ENCODE peak calls at places on chromosomes 3 and 15, in nine cellular contexts. G is sigmoid colon, M is endodermal cell, L is lower lobe of right lung, S is gastrocnemius medialis, D is ovary, Y is stomach, O is adrenal gland, Z is HepG2. R is an unnamed sample.

GRCh38 chr15:81466741-81467140 is 92.7 kb upstream of the TMC3 start:
- DNase-seq in S (no peak), Y (no peak), O (no peak), Z (no peak), G (no peak), D (no peak), M (no peak), L (no peak), R (no peak)

GRCh38 chr3:20320489-20320888 is 134.5 kb upstream of the SGO1 start:
- DNase-seq in L (no peak), M (no peak), O (no peak), Y (peak; percentile 65), G (no peak), Z (peak; percentile 96), S (no peak), D (no peak), R (no peak)

GRCh38 chr3:167493240-167493639 is 19.4 kb upstream of the SERPINI2 start:
- DNase-seq in M (peak; percentile 82), O (no peak), Y (no peak), S (no peak), L (no peak), Z (peak; percentile 22), G (no peak), D (no peak), R (no peak)

GRCh38 chr15:43093026-43093425 is 12.8 kb downstream of the UBR1 start:
- DNase-seq in L (no peak), M (no peak), D (no peak), G (no peak), O (no peak), Y (no peak), Z (no peak), S (no peak), R (no peak)

GRCh38 chr15:98650871-98651481 is 2.6 kb downstream of the IGF1R start:
- DNase-seq in G (no peak), M (peak; percentile 59), O (peak; percentile 35), L (no peak), D (peak; percentile 67), Y (peak; percentile 49), Z (no peak), S (no peak), R (no peak)

GRCh38 chr3:82038536-82038935 is 277.1 kb upstream of the GBE1 start:
- DNase-seq in Z (no peak), D (no peak), G (no peak), Y (no peak), M (no peak), L (no peak), S (no peak), O (no peak), R (peak; percentile 6)

GRCh38 chr3:153752405-153753027 is 368.7 kb upstream of the ARHGEF26 start:
- DNase-seq in Y (no peak), D (no peak), S (no peak), M (no peak), G (no peak), O (no peak), L (no peak), Z (no peak), R (no peak)

GRCh38 chr15:66774001-66774814 is 72.2 kb downstream of the SMAD6 start:
- DNase-seq in D (peak; percentile 89), Y (peak; percentile 92), G (peak; percentile 92), O (peak; percentile 82), M (peak; percentile 98), Z (peak; percentile 78), S (peak; percentile 35), L (peak; percentile 88), R (no peak)

GRCh38 chr3:148229107-148229506 is 468.6 kb upstream of the AGTR1 start:
- DNase-seq in Y (no peak), L (no peak), D (no peak), S (no peak), G (no peak), M (no peak), Z (no peak), O (no peak), R (no peak)

GRCh38 chr3:193556841-193557240 is 2.1 kb upstream of the ATP13A4 start:
- DNase-seq in G (no peak), Z (no peak), L (no peak), O (no peak), S (no peak), Y (peak; percentile 87), M (no peak), D (no peak), R (no peak)

GRCh38 chr15:88911766-88912118 is 1.4 kb downstream of the MFGE8 start:
- DNase-seq in D (no peak), L (no peak), O (no peak), G (peak; percentile 58), S (peak; percentile 68), M (peak; percentile 89), Z (no peak), Y (no peak), R (no peak)

GRCh38 chr15:88908697-88909621 is 4.2 kb downstream of the MFGE8 start:
- DNase-seq in L (no peak), O (no peak), G (peak; percentile 61), M (no peak), D (peak; percentile 44), Y (no peak), S (no peak), Z (no peak), R (no peak)

GRCh38 chr15:88912500-88912921 is 668 bp downstream of the MFGE8 start:
- DNase-seq in S (no peak), G (no peak), D (peak; percentile 67), L (no peak), Z (no peak), M (peak; percentile 78), O (no peak), Y (no peak), R (no peak)

GRCh38 chr15:88908123-88908522 is 5.1 kb downstream of the MFGE8 start:
- DNase-seq in M (no peak), S (no peak), Z (no peak), O (no peak), L (no peak), Y (no peak), D (no peak), G (peak; percentile 50), R (no peak)

GRCh38 chr15:88909956-88910831 is 3.0 kb downstream of the MFGE8 start:
- DNase-seq in M (no peak), Z (no peak), O (no peak), L (no peak), Y (no peak), S (peak; percentile 48), G (peak; percentile 69), D (no peak), R (no peak)
- H3K36me3 ChIP-seq in M (peaks cover 45% of the 10 kb centered on the region), Z (no peaks in the 10 kb centered on the region), O (no peaks in the 10 kb centered on the region), L (peaks cover 21% of the 10 kb centered on the region), Y (peaks cover 48% of the 10 kb centered on the region), S (no peaks in the 10 kb centered on the region), G (no peaks in the 10 kb centered on the region), D (no peaks in the 10 kb centered on the region), R (no peaks in the 10 kb centered on the region)

GRCh38 chr3:5103743-5104142 is 18.3 kb upstream of the ARL8B start:
- DNase-seq in D (no peak), S (no peak), L (no peak), Y (no peak), O (no peak), Z (no peak), G (no peak), M (no peak), R (no peak)
- H3K4me3 ChIP-seq in D (no peak overlapping the region), S (no peak overlapping the region), L (no peak overlapping the region), Y (no peak overlapping the region), O (no peak overlapping the region), Z (no peak overlapping the region), G (no peak overlapping the region), M (no peak overlapping the region), R (no peak overlapping the region)

DNA sequence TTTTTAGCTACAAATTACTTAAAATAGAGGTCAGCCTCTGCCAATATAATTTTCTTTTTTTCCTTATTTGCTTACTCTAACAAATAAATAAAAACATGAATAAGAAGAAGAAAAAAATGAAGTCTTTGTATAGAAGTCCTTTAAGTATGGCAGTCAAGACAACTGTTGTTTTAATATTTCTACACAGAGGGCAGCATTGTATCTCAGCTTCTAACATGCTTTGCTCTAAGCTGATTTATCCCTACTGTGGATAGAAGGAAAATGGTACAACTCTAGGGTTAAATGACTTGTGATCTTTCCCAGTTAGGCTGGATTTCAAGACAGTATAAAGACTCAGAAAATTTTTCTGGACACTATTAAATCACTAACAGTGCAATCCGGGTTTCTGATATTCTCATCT is 104.3 kb upstream of the MEIS2 start:
- DNase-seq in G (no peak), M (no peak), L (no peak), D (no peak), Z (no peak), O (no peak), S (no peak), Y (no peak), R (no peak)
- TF ChIP-seq CTCF in G (no peak), M (peak; percentile 45), L (no peak), D (no peak), Z (peak; percentile 13), O (no peak), S (no peak), Y (no peak), R (peak; percentile 8)

GRCh38 chr3:127107491-127108375 is 85.2 kb upstream of the PRR23E start:
- DNase-seq in O (no peak), M (peak; percentile 25), Z (no peak), G (no peak), L (no peak), D (no peak), Y (no peak), S (no peak), R (no peak)

GRCh38 chr3:127108796-127109195 is 84.1 kb upstream of the PRR23E start:
- DNase-seq in Z (no peak), L (no peak), M (peak; percentile 41), G (no peak), D (no peak), S (no peak), O (no peak), Y (peak; percentile 1), R (no peak)

GRCh38 chr3:127105996-127106855 is 86.7 kb upstream of the PRR23E start:
- DNase-seq in M (peak; percentile 33), Y (peak; percentile 1), D (no peak), Z (no peak), L (no peak), S (no peak), G (no peak), O (no peak), R (no peak)

GRCh38 chr3:127105587-127105986 is 87.3 kb upstream of the PRR23E start:
- DNase-seq in M (peak; percentile 52), D (no peak), O (no peak), Z (no peak), S (no peak), L (no peak), G (no peak), Y (no peak), R (no peak)

DNA sequence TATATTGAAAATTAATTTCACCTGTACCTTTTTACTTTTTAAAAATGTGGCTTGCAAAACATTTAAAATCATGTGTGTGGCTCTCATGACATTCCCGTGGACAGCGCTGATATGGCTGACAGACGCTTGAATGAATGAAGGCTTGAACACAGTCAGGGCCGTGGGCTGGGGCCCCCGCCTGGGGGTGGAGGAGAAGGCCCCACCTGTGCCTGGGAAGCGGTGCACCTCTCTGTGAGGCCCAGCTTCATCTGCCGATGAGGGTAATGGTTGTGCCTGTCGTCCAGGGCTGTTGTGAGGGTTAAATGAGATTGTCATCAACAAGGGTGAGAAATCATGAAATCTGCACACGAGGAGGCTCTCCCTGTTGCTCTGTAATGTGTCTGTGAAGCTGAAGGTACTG is 85.9 kb upstream of the PRR23E start:
- DNase-seq in L (no peak), Y (no peak), M (peak; percentile 29), O (no peak), S (no peak), Z (no peak), D (no peak), G (no peak), R (no peak)
- H3K36me3 ChIP-seq in L (no peaks in the 10 kb centered on the region), Y (no peaks in the 10 kb centered on the region), M (no peaks in the 10 kb centered on the region), O (no peaks in the 10 kb centered on the region), S (no peaks in the 10 kb centered on the region), Z (no peaks in the 10 kb centered on the region), D (no peaks in the 10 kb centered on the region), G (no peaks in the 10 kb centered on the region), R (no peaks in the 10 kb centered on the region)

GRCh38 chr3:28916713-28917499 is 364.0 kb upstream of the RBMS3 start:
- DNase-seq in O (peak; percentile 53), L (peak; percentile 42), S (peak; percentile 32), D (peak; percentile 61), Y (peak; percentile 26), M (peak; percentile 63), G (peak; percentile 83), Z (no peak), R (peak; percentile 59)
- H3K4me3 ChIP-seq in O (no peak overlapping the region), L (peak overlapping the region; percentile 36), S (peak overlapping the region; percentile 50), D (peak overlapping the region; percentile 9), Y (peak overlapping the region; percentile 25), M (no peak overlapping the region), G (peak overlapping the region; percentile 38), Z (no peak overlapping the region), R (peak overlapping the region; percentile 1)